ENCODE peak calls at places on chromosome 17, in ten cellular contexts. F is mucosa of descending colon; X is progenitor cell of endocrine pancreas; A is right lobe of liver; Y is T-helper 2 cell; T is ecto neural progenitor cell; J is NCI-H187; L is stimulated activated CD4-positive, alpha-beta T cell treated with anti-CD3 and anti-CD28 coated beads, Interleukin-1b, Interleukin-23, amount 100 ng/mL, for 1 hour; C is fibroblast of mammary gland; B is GM13977. N is an unnamed sample.

GRCh38 chr17:75565066-75565465 is 22.5 kb upstream of the MYO15B start:
- DNase-seq in A (no peak), J (no peak), L (no peak), X (no peak), C (peak), F (no peak), B (no peak), Y (no peak), T (no peak), N (no peak)

GRCh38 chr17:79812969-79813825 is 16.3 kb upstream of the CBX8 start:
- DNase-seq in T (peak), B (peak), F (peak), Y (no peak), J (no peak), A (no peak), X (no peak), C (no peak), L (no peak), N (peak)

GRCh38 chr17:62628845-62629555 is 1.5 kb downstream of the MRC2 start:
- DNase-seq in L (no peak), F (no peak), A (no peak), T (peak), J (no peak), B (no peak), C (peak), X (no peak), Y (no peak), N (peak)

GRCh38 chr17:19386974-19387920 is at the start of gene MFAP4:
- DNase-seq in A (peak), F (peak), B (no peak), L (no peak), C (peak), T (no peak), X (no peak), J (no peak), Y (no peak), N (peak)

GRCh38 chr17:64739316-64740058 is 77.4 kb upstream of the SMURF2 start:
- DNase-seq in C (peak), F (no peak), A (no peak), X (no peak), B (no peak), L (no peak), T (no peak), Y (no peak), J (no peak), N (peak)

GRCh38 chr17:60134396-60135159 is 15.2 kb upstream of the CA4 start:
- DNase-seq in T (peak), F (no peak), A (peak), Y (no peak), X (no peak), L (no peak), C (peak), B (no peak), J (no peak), N (no peak)

GRCh38 chr17:82753516-82753915 is 1.7 kb downstream of the TBCD start:
- DNase-seq in J (no peak), C (no peak), F (no peak), A (no peak), L (no peak), X (no peak), T (no peak), Y (no peak), B (no peak), N (no peak)

GRCh38 chr17:77425791-77426641 is 285.2 kb downstream of the SEC14L1 start:
- DNase-seq in C (peak), F (no peak), X (no peak), A (no peak), L (no peak), B (no peak), J (no peak), Y (no peak), T (no peak), N (peak)

GRCh38 chr17:67488161-67488560 is 111.1 kb downstream of the PITPNC1 start:
- DNase-seq in X (no peak), F (no peak), Y (no peak), L (no peak), B (no peak), T (no peak), J (no peak), C (peak), A (peak), N (peak)

GRCh38 chr17:19388791-19389190 is 1.8 kb upstream of the MFAP4 start:
- DNase-seq in L (no peak), X (no peak), T (no peak), J (no peak), A (peak), C (no peak), Y (no peak), F (peak), B (no peak), N (no peak)

GRCh38 chr17:44543905-44544523 is 13.3 kb upstream of the FZD2 start:
- DNase-seq in J (no peak), F (no peak), X (no peak), T (no peak), Y (no peak), C (no peak), B (no peak), A (no peak), L (no peak), N (no peak)

GRCh38 chr17:48071654-48072053 is 23.5 kb downstream of the NFE2L1 start:
- DNase-seq in T (no peak), Y (no peak), A (no peak), J (no peak), F (no peak), B (no peak), X (no peak), C (peak), L (no peak), N (no peak)

GRCh38 chr17:43085489-43085888 is 39.7 kb downstream of the BRCA1 start:
- DNase-seq in F (no peak), C (peak), J (no peak), B (no peak), Y (no peak), L (no peak), X (no peak), T (no peak), A (no peak), N (no peak)

GRCh38 chr17:4950075-4950756 is 703 bp upstream of the ENO3 start:
- DNase-seq in T (peak), Y (no peak), L (no peak), C (no peak), J (no peak), F (peak), A (peak), X (no peak), B (no peak), N (peak)

GRCh38 chr17:45127209-45127582 is 5.1 kb downstream of the PLCD3 start:
- DNase-seq in J (no peak), F (peak), X (no peak), B (no peak), L (no peak), Y (no peak), T (no peak), C (no peak), A (no peak), N (no peak)

GRCh38 chr17:81457917-81458555 is 54.6 kb downstream of the ACTG1 start:
- DNase-seq in J (no peak), F (no peak), X (no peak), L (no peak), A (no peak), Y (no peak), B (no peak), T (no peak), C (no peak), N (no peak)

GRCh38 chr17:28053044-28053670 is 10.7 kb downstream of the NLK start:
- DNase-seq in A (no peak), T (no peak), J (no peak), X (no peak), C (no peak), B (no peak), L (no peak), Y (no peak), F (no peak), N (no peak)

N was measured in H9.